ENCODE peak calls at places on chromosomes 12 and 14, in four cellular contexts. L, U, C and R are unnamed samples.

GRCh38 chr12:120849765-120850164 is 54.4 kb downstream of the SPPL3 start:
- DNase-seq in L (peak; percentile 23), U (no peak), C (no peak), R (no peak)

GRCh38 chr12:57735952-57736742 is 2.4 kb downstream of the AGAP2 start:
- DNase-seq in L (no peak), U (no peak), C (peak; percentile 49), R (no peak)

GRCh38 chr12:68250454-68250853 is 3.0 kb downstream of the IL22 start:
- DNase-seq in L (no peak), U (no peak), C (no peak), R (no peak)

GRCh38 chr12:119684730-119685129 is 16.8 kb downstream of the PRKAB1 start:
- DNase-seq in L (no peak), U (no peak), C (no peak), R (no peak)

GRCh38 chr12:95623554-95624170 is 72.4 kb upstream of the USP44 start:
- DNase-seq in L (peak; percentile 82), U (peak; percentile 45), C (peak; percentile 93), R (peak; percentile 24)

GRCh38 chr12:63918788-63919300 is 74.3 kb downstream of the SRGAP1 start:
- DNase-seq in L (peak; percentile 71), U (no peak), C (peak; percentile 77), R (no peak)

GRCh38 chr14:23712287-23712686 is 76.1 kb downstream of the DHRS2 start:
- DNase-seq in L (no peak), U (no peak), C (no peak), R (no peak)

GRCh38 chr14:74207943-74208342 is 31.3 kb upstream of the VSX2 start:
- DNase-seq in L (no peak), U (no peak), C (no peak), R (peak; percentile 4)

GRCh38 chr12:53751336-53752191 is at the start of gene CISTR:
- DNase-seq in L (no peak), U (peak; percentile 27), C (no peak), R (no peak)

GRCh38 chr12:5792350-5792749 is 152.7 kb downstream of the ANO2 start:
- DNase-seq in L (no peak), U (no peak), C (no peak), R (no peak)

GRCh38 chr14:32417956-32418552 is 89.0 kb downstream of the AKAP6 start:
- DNase-seq in L (no peak), U (no peak), C (peak; percentile 76), R (no peak)

GRCh38 chr14:89373185-89373584 is 43.8 kb downstream of the FOXN3 start:
- DNase-seq in L (no peak), U (no peak), C (no peak), R (no peak)

GRCh38 chr14:89371600-89371999 is 45.4 kb downstream of the FOXN3 start:
- DNase-seq in L (no peak), U (no peak), C (no peak), R (no peak)

GRCh38 chr14:89369656-89370055 is 47.4 kb downstream of the FOXN3 start:
- DNase-seq in L (no peak), U (no peak), C (no peak), R (no peak)

GRCh38 chr14:89370781-89371180 is 46.3 kb downstream of the FOXN3 start:
- DNase-seq in L (no peak), U (no peak), C (no peak), R (no peak)

DNA sequence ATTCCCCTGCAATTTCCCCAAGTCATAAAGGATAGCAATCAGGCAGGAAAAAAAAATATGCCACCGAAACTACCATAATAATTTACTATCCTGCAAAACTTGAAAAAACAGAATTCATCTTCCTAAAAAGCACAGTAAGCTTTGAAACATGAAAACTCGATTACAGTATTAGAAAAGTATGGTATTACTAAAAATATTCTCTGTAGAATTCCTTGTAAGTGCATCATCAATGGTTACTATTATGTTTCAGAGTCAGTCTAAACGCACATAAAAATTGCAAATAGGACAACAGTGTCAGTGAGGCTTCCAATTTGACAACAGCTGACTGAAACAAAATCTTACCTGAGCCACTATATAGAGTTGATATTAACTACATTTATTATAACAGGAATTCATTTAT is 44.9 kb downstream of the FOXN3 start:
- DNase-seq in L (no peak), U (no peak), C (no peak), R (no peak)
- H3K4me3 ChIP-seq in L (no peak overlapping the region), U (no peak overlapping the region), C (no peak overlapping the region), R (no peak overlapping the region)

GRCh38 chr14:88323520-88324199 is 591 bp upstream of the KCNK10 start:
- DNase-seq in L (no peak), U (no peak), C (peak; percentile 31), R (no peak)

GRCh38 chr14:88327497-88327896 is 4.4 kb upstream of the KCNK10 start:
- DNase-seq in L (no peak), U (no peak), C (no peak), R (no peak)

GRCh38 chr14:88323086-88323519 is at the start of gene KCNK10:
- DNase-seq in L (no peak), U (no peak), C (peak; percentile 6), R (no peak)

GRCh38 chr14:88325883-88326282 is 2.8 kb upstream of the KCNK10 start:
- DNase-seq in L (no peak), U (no peak), C (no peak), R (no peak)

DNA sequence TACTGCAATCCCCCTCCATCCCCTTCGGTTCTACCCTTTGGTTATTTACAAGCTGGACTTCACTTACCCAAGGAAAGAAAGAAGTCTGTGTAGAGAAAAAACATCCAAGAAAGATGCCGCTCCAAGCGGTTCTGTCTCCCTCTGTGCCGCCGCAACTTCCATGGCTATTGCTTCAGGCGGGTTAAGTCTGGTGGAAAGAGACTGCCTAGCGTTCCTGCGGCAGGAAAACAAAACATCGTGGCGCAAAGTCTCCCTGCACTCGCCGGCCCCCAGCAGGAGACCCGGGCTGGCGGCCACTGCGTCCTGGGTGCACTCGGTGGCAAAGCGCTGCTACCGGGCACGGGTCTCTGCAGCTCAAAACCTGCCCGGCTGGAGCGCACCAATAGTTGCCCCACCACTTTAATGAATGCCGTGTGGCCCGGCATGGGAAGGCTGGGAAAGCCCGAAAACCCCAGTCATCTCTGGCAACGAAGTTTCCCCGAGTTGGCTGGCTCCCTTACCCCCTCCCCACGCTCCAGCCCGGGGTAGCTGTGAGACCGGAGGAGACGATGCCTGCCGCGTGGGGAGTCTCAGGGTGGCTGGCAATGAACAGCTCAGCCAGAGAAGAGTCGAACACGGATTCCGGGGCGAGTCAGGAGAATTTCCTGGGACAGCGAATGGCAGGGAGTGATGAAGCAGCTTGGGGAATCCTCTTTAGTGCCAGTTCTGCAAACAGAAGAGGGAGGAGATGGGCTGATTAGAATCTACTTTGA is 3.5 kb upstream of the KCNK10 start:
- DNase-seq in L (no peak), U (no peak), C (no peak), R (no peak)
- H3K4me3 ChIP-seq in L (no peak overlapping the region), U (no peak overlapping the region), C (no peak overlapping the region), R (no peak overlapping the region)

DNA sequence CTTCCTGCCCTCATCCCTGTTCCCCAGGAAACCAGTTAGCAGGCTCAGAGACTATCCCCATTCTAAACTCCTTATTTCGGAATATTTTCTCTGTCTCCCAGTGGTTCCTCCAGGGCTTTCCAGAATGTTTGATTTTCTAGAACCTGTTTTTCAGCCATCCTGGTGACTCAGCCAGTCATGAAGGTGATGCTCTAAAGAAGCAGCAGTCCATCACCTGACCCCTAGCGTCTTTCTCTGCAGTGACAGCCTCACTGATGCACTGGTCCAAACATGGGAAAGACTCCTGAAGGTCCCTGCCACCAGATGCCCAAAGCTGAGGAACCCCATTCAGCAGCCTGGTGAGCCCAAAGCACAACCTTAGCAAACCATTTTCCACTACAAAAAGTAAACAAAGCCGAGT is 212.6 kb downstream of the PHETA1 start:
- DNase-seq in L (no peak), U (no peak), C (no peak), R (no peak)
- H3K4me3 ChIP-seq in L (no peak overlapping the region), U (no peak overlapping the region), C (no peak overlapping the region), R (no peak overlapping the region)

DNA sequence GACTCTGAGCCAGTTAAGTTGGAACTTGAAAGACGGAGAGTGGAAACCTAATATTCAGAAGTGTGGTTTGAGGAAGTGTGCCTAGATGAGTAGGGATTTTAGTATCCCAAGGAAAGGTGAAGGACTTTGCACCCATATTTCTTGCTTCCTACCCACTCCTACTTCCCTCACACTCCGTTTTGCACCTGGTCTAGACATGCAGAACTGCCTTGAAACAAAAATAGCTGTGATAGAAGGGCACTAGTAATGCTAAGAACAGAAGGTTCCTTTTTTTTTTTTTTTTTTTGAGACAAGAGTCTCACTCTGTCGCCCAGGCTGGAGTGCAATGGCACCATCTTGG is 732 bp upstream of the ARF3 start:
- DNase-seq in L (no peak), U (no peak), C (no peak), R (no peak)
- H3K4me3 ChIP-seq in L (peak overlapping the region; percentile 79), U (no peak overlapping the region), C (peak overlapping the region; percentile 78), R (peak overlapping the region; percentile 87)

DNA sequence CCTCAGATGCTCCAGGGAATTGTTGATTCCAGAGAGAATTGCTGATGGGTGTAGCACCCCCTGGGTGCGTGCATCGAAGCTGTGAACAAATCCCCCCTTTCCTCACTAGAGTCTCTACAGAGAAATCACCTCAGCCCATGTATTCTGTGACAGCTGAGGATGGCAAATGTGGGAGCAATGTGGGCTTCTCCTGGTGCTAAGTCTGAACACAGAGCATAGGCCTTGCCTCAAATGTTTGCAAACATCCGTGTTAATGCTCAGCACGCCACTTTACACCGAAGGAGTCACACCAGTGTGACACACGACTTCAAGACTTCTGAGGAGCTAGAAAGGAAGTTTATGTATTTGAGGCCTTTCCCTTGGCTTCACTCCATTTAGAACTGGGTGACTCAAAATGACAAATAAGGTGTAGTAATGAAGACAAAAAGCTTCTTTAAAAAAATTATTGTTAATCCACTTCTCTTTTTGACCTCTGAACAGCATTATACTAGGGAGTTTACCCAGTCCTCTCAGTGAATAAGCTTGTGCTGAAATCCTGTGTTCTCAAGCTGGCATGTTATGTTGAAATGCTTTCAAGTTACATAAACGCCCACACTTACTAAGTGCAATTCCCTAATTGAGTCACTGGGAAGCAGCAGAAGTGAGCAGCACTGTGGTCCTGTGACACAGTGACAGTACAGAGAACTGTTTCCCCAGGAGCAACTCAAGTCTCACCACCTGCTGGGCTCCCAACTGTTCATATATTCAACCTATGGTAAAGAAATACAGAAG is 92.9 kb downstream of the FAR2 start:
- DNase-seq in L (no peak), U (no peak), C (peak; percentile 87), R (no peak)
- H3K4me3 ChIP-seq in L (no peak overlapping the region), U (no peak overlapping the region), C (no peak overlapping the region), R (no peak overlapping the region)